ENCODE peak calls at places on chromosomes 11 and 22, in nine cellular contexts. D, V, G, M, U, I, B, L and S are unnamed samples.

GRCh38 chr22:33850227-33850626 is 70.0 kb downstream of the LARGE1 start:
- DNase-seq in D (no peak), V (no peak), G (no peak), M (no peak), U (no peak), I (no peak), B (no peak), L (no peak), S (no peak)

GRCh38 chr22:49811014-49811791 is 16.5 kb downstream of the BRD1 start:
- DNase-seq in D (no peak), V (no peak), G (no peak), M (no peak), U (no peak), I (no peak), B (no peak), L (no peak), S (no peak)

GRCh38 chr11:93542753-93543246 is 391 bp downstream of the SMCO4 start:
- DNase-seq in D (no peak), V (no peak), G (no peak), M (no peak), U (no peak), I (no peak), B (no peak), L (peak; percentile 24), S (no peak)

GRCh38 chr11:92830382-92831148 is 138.9 kb upstream of the MTNR1B start:
- DNase-seq in D (no peak), V (no peak), G (no peak), M (no peak), U (no peak), I (peak; percentile 97), B (no peak), L (no peak), S (no peak)

GRCh38 chr11:128198206-128198605 is 389.2 kb downstream of the ETS1 start:
- DNase-seq in D (peak; percentile 57), V (no peak), G (no peak), M (no peak), U (no peak), I (no peak), B (no peak), L (no peak), S (no peak)

GRCh38 chr11:71425851-71426250 is 22.3 kb downstream of the DHCR7 start:
- DNase-seq in D (peak; percentile 55), V (no peak), G (no peak), M (no peak), U (no peak), I (no peak), B (no peak), L (no peak), S (no peak)

GRCh38 chr11:69014084-69014935 is 1.3 kb upstream of the MRGPRF start:
- DNase-seq in D (no peak), V (no peak), G (no peak), M (no peak), U (no peak), I (no peak), B (no peak), L (no peak), S (no peak)

GRCh38 chr11:113204280-113204679 is 110.1 kb upstream of the TTC12 start:
- DNase-seq in D (no peak), V (no peak), G (no peak), M (no peak), U (no peak), I (no peak), B (peak; percentile 12), L (no peak), S (no peak)

GRCh38 chr22:47618180-47618579 is 855.7 kb downstream of the TBC1D22A start:
- DNase-seq in D (no peak), V (no peak), G (no peak), M (no peak), U (no peak), I (peak; percentile 63), B (no peak), L (no peak), S (no peak)

GRCh38 chr11:61752117-61752924 is at the start of gene MYRF:
- DNase-seq in D (peak; percentile 10), V (no peak), G (peak; percentile 48), M (peak; percentile 45), U (no peak), I (no peak), B (peak; percentile 17), L (peak; percentile 66), S (no peak)

GRCh38 chr11:74255741-74256369 is 55.6 kb downstream of the P4HA3 start:
- DNase-seq in D (peak; percentile 73), V (no peak), G (peak; percentile 27), M (peak; percentile 20), U (peak; percentile 37), I (peak; percentile 49), B (peak; percentile 60), L (peak; percentile 52), S (no peak)

GRCh38 chr22:31344369-31345330 is 1.5 kb downstream of the PATZ1 start:
- DNase-seq in D (peak; percentile 48), V (peak; percentile 46), G (no peak), M (no peak), U (no peak), I (no peak), B (peak; percentile 50), L (peak; percentile 48), S (no peak)

GRCh38 chr11:95299078-95299611 is 68.1 kb upstream of the SESN3 start:
- DNase-seq in D (peak; percentile 56), V (no peak), G (no peak), M (no peak), U (no peak), I (no peak), B (no peak), L (no peak), S (no peak)

GRCh38 chr11:64206457-64207246 is at the start of gene FERMT3:
- DNase-seq in D (no peak), V (peak; percentile 68), G (peak; percentile 53), M (peak; percentile 69), U (no peak), I (no peak), B (peak; percentile 90), L (peak; percentile 88), S (no peak)

GRCh38 chr11:72116019-72116755 is 3.7 kb upstream of the ANAPC15 start:
- DNase-seq in D (no peak), V (no peak), G (no peak), M (no peak), U (no peak), I (no peak), B (no peak), L (no peak), S (no peak)

GRCh38 chr11:93032580-93032979 is 63.1 kb downstream of the MTNR1B start:
- DNase-seq in D (no peak), V (no peak), G (no peak), M (no peak), U (no peak), I (peak; percentile 71), B (no peak), L (no peak), S (no peak)

GRCh38 chr11:134576721-134577171 is 164.7 kb upstream of the B3GAT1 start:
- DNase-seq in D (no peak), V (peak; percentile 7), G (no peak), M (no peak), U (no peak), I (no peak), B (no peak), L (no peak), S (no peak)

GRCh38 chr22:29830585-29830984 is 7.5 kb downstream of the ASCC2 start:
- DNase-seq in D (peak; percentile 26), V (no peak), G (no peak), M (no peak), U (no peak), I (no peak), B (no peak), L (no peak), S (no peak)

GRCh38 chr11:73350908-73351636 is 25.1 kb upstream of the RELT start:
- DNase-seq in D (peak; percentile 85), V (peak; percentile 39), G (peak; percentile 35), M (peak; percentile 48), U (no peak), I (peak; percentile 51), B (peak; percentile 80), L (peak; percentile 64), S (no peak)

GRCh38 chr11:11620966-11621880 is 582 bp downstream of the GALNT18 start:
- DNase-seq in D (peak; percentile 26), V (no peak), G (no peak), M (no peak), U (no peak), I (no peak), B (no peak), L (peak; percentile 38), S (no peak)

GRCh38 chr22:37183432-37184379 is 4.3 kb downstream of the C1QTNF6 start:
- DNase-seq in D (no peak), V (no peak), G (no peak), M (no peak), U (no peak), I (no peak), B (no peak), L (no peak), S (no peak)

GRCh38 chr22:36360871-36361383 is 26.8 kb downstream of the MYH9 start:
- DNase-seq in D (no peak), V (no peak), G (no peak), M (no peak), U (no peak), I (no peak), B (no peak), L (no peak), S (no peak)

GRCh38 chr22:48808038-48808960 is 1019.4 kb downstream of the BRD1 start:
- DNase-seq in D (no peak), V (no peak), G (no peak), M (no peak), U (no peak), I (peak; percentile 24), B (no peak), L (no peak), S (no peak)